ENCODE peak calls at places on chromosome 3, in seven cellular contexts. R, G, B, Q, K, C and Y are unnamed samples.

GRCh38 chr3:138078901-138079344 is 36.5 kb downstream of the DZIP1L start:
- DNase-seq in R (peak), Q (no peak), G (peak), C (no peak), B (peak), K (no peak), Y (no peak)

GRCh38 chr3:155760653-155761052 is 15.8 kb upstream of the PLCH1 start:
- DNase-seq in C (no peak), R (no peak), K (no peak), B (no peak), Q (no peak), G (no peak), Y (no peak)

GRCh38 chr3:10379961-10380360 is 59.0 kb upstream of the SEC13 start:
- DNase-seq in C (no peak), Q (no peak), B (no peak), R (no peak), K (no peak), G (no peak), Y (no peak)

GRCh38 chr3:102123590-102124190 is 274.4 kb downstream of the NFKBIZ start:
- DNase-seq in B (no peak), C (no peak), R (no peak), G (no peak), K (no peak), Q (no peak), Y (no peak)

GRCh38 chr3:53162672-53163458 is 1.9 kb downstream of the PRKCD start:
- DNase-seq in G (no peak), C (peak), K (no peak), R (peak), Q (no peak), B (no peak), Y (no peak)

GRCh38 chr3:160564949-160565441 is 376 bp downstream of the KPNA4 start:
- DNase-seq in C (peak), R (peak), G (peak), K (no peak), Q (no peak), B (no peak), Y (no peak)

GRCh38 chr3:64972793-64973192 is 285.0 kb upstream of the ADAMTS9 start:
- DNase-seq in Q (no peak), K (no peak), G (no peak), C (no peak), B (no peak), R (no peak), Y (no peak)

GRCh38 chr3:22450785-22451400 is 699.9 kb upstream of the ZNF385D start:
- DNase-seq in Q (no peak), B (no peak), G (peak), K (no peak), R (no peak), C (no peak), Y (no peak)

GRCh38 chr3:42159706-42160472 is 68.7 kb downstream of the TRAK1 start:
- DNase-seq in Q (peak), G (peak), B (no peak), R (peak), K (peak), C (peak), Y (no peak)

GRCh38 chr3:196518999-196519737 is 4.0 kb upstream of the SMCO1 start:
- DNase-seq in B (no peak), C (no peak), Q (peak), G (peak), K (peak), R (peak), Y (no peak)

GRCh38 chr3:186097663-186098451 is 11.0 kb downstream of the ETV5 start:
- DNase-seq in Q (peak), K (peak), G (peak), B (no peak), C (peak), R (peak), Y (no peak)

GRCh38 chr3:40047406-40047805 is 238.0 kb downstream of the MYRIP start:
- DNase-seq in G (peak), Q (no peak), K (no peak), C (no peak), B (no peak), R (no peak), Y (no peak)

GRCh38 chr3:45575491-45575923 is 19.0 kb upstream of the LIMD1 start:
- DNase-seq in C (no peak), G (peak), B (no peak), R (no peak), K (no peak), Q (no peak), Y (no peak)

GRCh38 chr3:156456771-156457224 is 98.1 kb downstream of the SSR3 start:
- DNase-seq in G (no peak), C (no peak), K (no peak), Q (no peak), B (no peak), R (no peak), Y (no peak)

GRCh38 chr3:63877737-63878393 is 14.2 kb downstream of the ATXN7 start:
- DNase-seq in R (no peak), C (no peak), K (no peak), Q (no peak), G (no peak), B (peak), Y (no peak)

GRCh38 chr3:160919942-160920341 is 163.9 kb downstream of the PPM1L start:
- DNase-seq in K (no peak), G (no peak), B (no peak), C (no peak), R (peak), Q (no peak), Y (no peak)

GRCh38 chr3:3015472-3016089 is 94.6 kb downstream of the IL5RA start:
- DNase-seq in C (no peak), Q (peak), K (no peak), G (peak), R (no peak), B (no peak), Y (no peak)

GRCh38 chr3:58640700-58641372 is 25.7 kb downstream of the FAM3D start:
- DNase-seq in C (peak), G (peak), R (peak), Q (peak), B (peak), K (peak), Y (no peak)

GRCh38 chr3:38131621-38132369 is 5.1 kb downstream of the ACAA1 start:
- DNase-seq in B (no peak), K (peak), C (peak), Q (peak), G (peak), R (no peak), Y (no peak)

GRCh38 chr3:161689699-161690098 is 193.1 kb downstream of the OTOL1 start:
- DNase-seq in R (no peak), Q (no peak), C (no peak), G (no peak), K (no peak), B (no peak), Y (no peak)

GRCh38 chr3:86782860-86783259 is 208.1 kb downstream of the VGLL3 start:
- DNase-seq in G (no peak), B (no peak), C (no peak), Q (no peak), K (no peak), R (no peak), Y (no peak)

GRCh38 chr3:112273536-112273935 is 20.5 kb downstream of the SLC9C1 start:
- DNase-seq in B (no peak), R (no peak), Q (no peak), C (no peak), G (peak), K (no peak), Y (no peak)

GRCh38 chr3:48412375-48413001 is 17.4 kb downstream of the PLXNB1 start:
- DNase-seq in B (no peak), R (no peak), C (peak), Q (no peak), G (no peak), K (no peak), Y (peak)

GRCh38 chr3:122794483-122794778 is 438 bp upstream of the SLC49A4 start:
- DNase-seq in G (no peak), R (no peak), B (no peak), Q (no peak), C (no peak), K (no peak), Y (no peak)

GRCh38 chr3:122797291-122797690 is 2.4 kb downstream of the SLC49A4 start:
- DNase-seq in B (no peak), G (no peak), R (no peak), Q (no peak), C (no peak), K (no peak), Y (no peak)

GRCh38 chr3:122795674-122795969 is 753 bp downstream of the SLC49A4 start:
- DNase-seq in G (peak), R (no peak), B (no peak), K (no peak), Q (no peak), C (no peak), Y (no peak)

GRCh38 chr3:122794779-122795673 is at the start of gene SLC49A4:
- DNase-seq in B (no peak), G (peak), R (peak), Q (peak), K (peak), C (peak), Y (peak)

GRCh38 chr3:122793568-122794416 is at the start of gene HSPBAP1:
- DNase-seq in G (peak), K (peak), R (peak), Q (peak), C (peak), B (peak), Y (peak)
- TF ChIP-seq CTCF in G (no peak), K (no peak), R (no peak), Q (no peak), C (no peak), B (no peak), Y (no peak)

DNA sequence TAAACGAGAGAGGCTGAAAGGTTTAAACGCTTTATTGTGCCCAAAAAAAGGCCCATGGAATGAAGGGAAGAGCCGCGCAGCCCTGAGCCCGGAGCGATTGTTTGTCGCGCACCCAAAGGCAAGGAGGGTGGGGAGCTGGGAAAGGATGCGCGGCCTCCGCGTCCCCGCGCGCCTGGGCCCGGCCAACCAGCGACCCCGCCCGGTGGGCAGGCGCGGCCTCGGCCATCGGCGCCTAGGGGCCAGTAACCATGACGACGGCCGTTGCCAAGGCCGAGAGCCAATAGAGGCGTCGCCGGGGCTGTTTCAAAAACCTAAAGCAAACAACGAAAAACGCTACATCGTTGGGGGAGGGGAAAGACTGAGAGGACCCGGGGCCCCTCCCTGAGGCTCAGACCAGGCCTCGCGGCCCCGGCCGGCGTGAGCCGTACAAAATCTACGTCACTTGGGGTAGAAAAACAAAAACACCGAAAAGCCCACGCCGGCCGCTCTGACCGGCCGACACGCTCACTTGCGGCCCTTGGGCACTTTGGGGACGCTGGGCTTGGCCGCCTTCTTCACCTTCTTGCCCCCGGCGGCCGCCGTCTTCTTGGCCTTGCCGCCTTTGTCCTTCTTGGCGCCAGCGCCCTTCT is 36.2 kb downstream of the HMCES start:
- DNase-seq in C (peak), Q (peak), K (peak), G (peak), R (peak), B (no peak), Y (no peak)
- TF ChIP-seq CTCF in C (peak), Q (no peak), K (no peak), G (peak), R (no peak), B (no peak), Y (peak)

GRCh38 chr3:176359211-176359610 is 838.1 kb downstream of the TBL1XR1 start:
- DNase-seq in G (no peak), C (no peak), Q (no peak), R (no peak), K (no peak), B (no peak), Y (no peak)
- TF ChIP-seq CTCF in G (no peak), C (no peak), Q (peak), R (no peak), K (no peak), B (no peak), Y (peak)

DNA sequence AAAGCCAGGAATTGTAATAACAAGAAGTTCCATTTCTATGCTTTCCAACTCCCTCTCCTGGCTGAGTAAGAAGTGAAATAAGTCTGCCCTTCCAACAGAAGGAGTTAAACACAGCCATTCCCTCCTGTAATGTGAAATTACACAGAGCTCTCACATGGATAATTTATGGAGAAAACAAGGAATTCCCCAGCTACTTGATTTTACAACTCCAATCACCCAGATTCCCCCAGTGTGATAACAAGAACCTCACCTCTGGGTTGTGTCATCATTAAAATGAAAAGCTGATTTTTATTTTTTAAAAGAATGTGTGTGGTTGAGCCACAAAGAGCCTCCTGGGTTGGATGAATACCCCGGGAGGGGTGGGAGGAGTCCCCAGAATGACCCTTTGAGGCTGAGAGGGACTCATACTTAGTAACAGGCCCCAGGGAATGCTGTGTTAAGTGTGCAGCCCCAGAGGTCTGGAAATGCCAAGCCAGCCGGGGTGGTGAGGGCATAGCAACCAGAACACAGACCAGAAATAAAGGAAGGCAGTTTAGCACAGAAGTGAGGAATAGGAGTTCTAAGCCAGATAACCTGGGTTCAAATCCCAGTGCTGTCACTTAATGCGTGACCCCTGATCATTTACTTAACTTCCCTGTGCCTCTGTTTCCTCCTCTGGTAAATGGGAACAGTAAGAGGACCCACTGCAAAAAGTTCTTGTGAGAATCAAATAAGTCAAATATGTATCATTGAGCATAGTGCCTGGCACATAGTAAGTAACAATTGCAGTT is 124.9 kb upstream of the ARHGEF3 start:
- DNase-seq in K (no peak), R (peak), G (peak), B (no peak), Q (no peak), C (no peak), Y (no peak)
- TF ChIP-seq CTCF in K (no peak), R (no peak), G (peak), B (no peak), Q (no peak), C (no peak), Y (peak)

GRCh38 chr3:169739067-169739466 is 25.8 kb downstream of the TERC start:
- DNase-seq in K (no peak), C (no peak), Q (no peak), G (no peak), B (no peak), R (no peak), Y (no peak)

GRCh38 chr3:169746924-169747323 is 17.9 kb downstream of the TERC start:
- DNase-seq in G (no peak), R (no peak), B (no peak), Q (no peak), C (no peak), K (no peak), Y (no peak)

GRCh38 chr3:169748670-169749069 is 16.2 kb downstream of the TERC start:
- DNase-seq in K (no peak), B (no peak), C (no peak), Q (no peak), G (no peak), R (no peak), Y (no peak)

DNA sequence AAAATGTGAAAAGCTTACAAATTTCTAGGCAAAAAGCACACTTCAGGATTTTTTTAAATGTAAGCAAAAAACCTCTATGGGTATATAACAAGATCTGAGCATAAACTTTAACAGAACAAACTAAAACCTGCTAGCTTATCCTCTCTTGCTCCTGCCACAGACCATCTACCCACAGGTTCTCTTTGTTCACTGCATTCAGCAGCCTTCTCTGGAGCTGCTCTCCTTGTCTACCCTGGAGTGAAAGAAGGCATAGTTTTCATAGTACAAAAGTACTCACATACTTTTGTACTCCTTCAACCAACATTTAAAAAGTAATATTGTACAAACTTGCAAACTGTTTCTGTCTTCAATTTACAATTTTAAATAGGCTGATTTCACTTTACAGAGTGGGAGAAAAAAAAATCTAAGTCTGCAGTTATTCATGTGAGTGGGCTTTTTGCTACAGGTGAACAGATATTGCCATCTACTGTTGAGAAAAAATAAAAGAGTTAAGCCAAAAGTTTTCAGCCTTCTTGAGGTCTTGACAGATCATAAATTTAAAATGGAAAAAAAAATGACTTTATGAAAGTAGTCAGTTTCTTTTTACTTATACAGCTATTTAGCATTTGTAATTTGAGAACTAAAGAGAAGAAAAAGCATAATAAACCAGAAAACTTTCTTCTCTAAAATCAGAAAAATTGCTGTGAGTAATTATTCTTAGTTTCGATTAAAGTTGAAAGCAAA is 20.4 kb downstream of the TERC start:
- DNase-seq in Q (no peak), G (peak), B (no peak), K (no peak), C (no peak), R (no peak), Y (no peak)
- TF ChIP-seq CTCF in Q (peak), G (peak), B (peak), K (no peak), C (peak), R (peak), Y (peak)